ENCODE peak calls at places on chromosome 2, in eight cellular contexts. K is lower lobe of right lung; F is hepatocyte; E is stomach; B is fibroblast of lung; A is thoracic aorta; D is CD8-positive, alpha-beta memory T cell; C is HAP-1. R is an unnamed sample. For H3K27me3 and H3K36me3, the result is how much of the 10 kb centered on the place peaks cover.

GRCh38 chr2:201964011-201964410 is 69.6 kb upstream of the FZD7 start:
- DNase-seq in K (no peak), F (no peak), E (no peak), B (no peak), A (no peak), D (no peak), C (no peak), R (no peak)

GRCh38 chr2:64141711-64142405 is 2.4 kb downstream of the PELI1 start:
- DNase-seq in K (no peak), F (no peak), E (no peak), B (peak), A (no peak), D (no peak), C (no peak), R (no peak)

GRCh38 chr2:28342081-28342967 is 50.3 kb upstream of the FOSL2 start:
- DNase-seq in K (peak), F (peak), E (peak), B (peak), A (peak), D (no peak), C (no peak), R (no peak)

GRCh38 chr2:109440507-109441156 is 173.1 kb downstream of the SEPTIN10 start:
- DNase-seq in K (no peak), F (no peak), E (no peak), B (peak), A (no peak), D (no peak), C (no peak), R (no peak)

GRCh38 chr2:140496714-140497113 is 1634.1 kb downstream of the LRP1B start:
- DNase-seq in K (no peak), F (no peak), E (no peak), B (no peak), A (no peak), D (no peak), C (no peak), R (no peak)

GRCh38 chr2:35204881-35205280 is 1150.7 kb upstream of the CRIM1 start:
- DNase-seq in K (no peak), F (no peak), E (no peak), B (no peak), A (no peak), D (no peak), C (no peak), R (no peak)

GRCh38 chr2:191539068-191539467 is 138.9 kb upstream of the NABP1 start:
- DNase-seq in K (no peak), F (peak), E (no peak), B (peak), A (no peak), D (no peak), C (peak), R (no peak)

GRCh38 chr2:232604535-232604934 is 28.9 kb upstream of the EFHD1 start:
- DNase-seq in K (no peak), F (no peak), E (no peak), B (no peak), A (no peak), D (no peak), C (no peak), R (no peak)

GRCh38 chr2:48397846-48398245 is 132.1 kb upstream of the STON1 start:
- DNase-seq in K (no peak), F (no peak), E (no peak), B (peak), A (no peak), D (no peak), C (no peak), R (no peak)

GRCh38 chr2:229486673-229487072 is 215.6 kb upstream of the PID1 start:
- DNase-seq in K (no peak), F (no peak), E (no peak), B (no peak), A (no peak), D (no peak), C (no peak), R (no peak)

GRCh38 chr2:181999255-181999654 is 13.6 kb downstream of the PPP1R1C start:
- DNase-seq in K (no peak), F (no peak), E (no peak), B (no peak), A (no peak), D (no peak), C (no peak), R (no peak)

GRCh38 chr2:226813148-226813701 is 13.6 kb upstream of the IRS1 start:
- DNase-seq in K (no peak), F (peak), E (no peak), B (no peak), A (no peak), D (no peak), C (no peak), R (no peak)

GRCh38 chr2:112757265-112757664 is 7.1 kb downstream of the CKAP2L start:
- DNase-seq in K (peak), F (no peak), E (no peak), B (no peak), A (no peak), D (no peak), C (no peak), R (no peak)

GRCh38 chr2:208570851-208571763 is 164.5 kb downstream of the PTH2R start:
- DNase-seq in K (no peak), F (peak), E (no peak), B (no peak), A (no peak), D (no peak), C (no peak), R (no peak)

GRCh38 chr2:1835581-1836201 is 91.4 kb upstream of the PXDN start:
- DNase-seq in K (no peak), F (no peak), E (peak), B (no peak), A (no peak), D (no peak), C (no peak), R (no peak)

GRCh38 chr2:196204991-196205766 is 33.8 kb upstream of the STK17B start:
- DNase-seq in K (no peak), F (no peak), E (no peak), B (no peak), A (no peak), D (no peak), C (no peak), R (no peak)

GRCh38 chr2:231685349-231686191 is 22.8 kb upstream of the PTMA start:
- DNase-seq in K (no peak), F (no peak), E (no peak), B (no peak), A (no peak), D (no peak), C (peak), R (no peak)

GRCh38 chr2:159169187-159169586 is 117.3 kb downstream of the WDSUB1 start:
- DNase-seq in K (no peak), F (no peak), E (no peak), B (peak), A (no peak), D (no peak), C (no peak), R (no peak)

GRCh38 chr2:84792856-84793522 is 87.9 kb downstream of the TRABD2A start:
- DNase-seq in K (no peak), F (no peak), E (no peak), B (peak), A (no peak), D (no peak), C (no peak), R (no peak)

GRCh38 chr2:205276071-205276777 is 406.1 kb upstream of the NRP2 start:
- DNase-seq in K (no peak), F (no peak), E (no peak), B (no peak), A (no peak), D (no peak), C (no peak), R (no peak)

GRCh38 chr2:26691881-26692813 is at the start of gene KCNK3:
- DNase-seq in K (peak), F (peak), E (peak), B (peak), A (peak), D (peak), C (peak), R (no peak)
- H3K27me3 ChIP-seq in K (under half), F (under half), E (under half), B (under half), A (under half), D (under half), C (half or more), R (under half)

GRCh38 chr2:24454258-24454657 is 36.8 kb upstream of the NCOA1 start:
- DNase-seq in K (no peak), F (no peak), E (no peak), B (peak), A (no peak), D (no peak), C (no peak), R (no peak)
- H3K4me3 ChIP-seq in K (peak), F (no peak), E (peak), B (peak), A (peak), D (no peak), C (no peak), R (no peak)

GRCh38 chr2:119864318-119864717 is 104.6 kb downstream of the PTPN4 start:
- DNase-seq in K (no peak), F (no peak), E (no peak), B (peak), A (no peak), D (no peak), C (no peak), R (no peak)
- H3K36me3 ChIP-seq in K (under half), F (under half), E (under half), B (under half), A (under half), D (under half), C (under half), R (under half)

DNA sequence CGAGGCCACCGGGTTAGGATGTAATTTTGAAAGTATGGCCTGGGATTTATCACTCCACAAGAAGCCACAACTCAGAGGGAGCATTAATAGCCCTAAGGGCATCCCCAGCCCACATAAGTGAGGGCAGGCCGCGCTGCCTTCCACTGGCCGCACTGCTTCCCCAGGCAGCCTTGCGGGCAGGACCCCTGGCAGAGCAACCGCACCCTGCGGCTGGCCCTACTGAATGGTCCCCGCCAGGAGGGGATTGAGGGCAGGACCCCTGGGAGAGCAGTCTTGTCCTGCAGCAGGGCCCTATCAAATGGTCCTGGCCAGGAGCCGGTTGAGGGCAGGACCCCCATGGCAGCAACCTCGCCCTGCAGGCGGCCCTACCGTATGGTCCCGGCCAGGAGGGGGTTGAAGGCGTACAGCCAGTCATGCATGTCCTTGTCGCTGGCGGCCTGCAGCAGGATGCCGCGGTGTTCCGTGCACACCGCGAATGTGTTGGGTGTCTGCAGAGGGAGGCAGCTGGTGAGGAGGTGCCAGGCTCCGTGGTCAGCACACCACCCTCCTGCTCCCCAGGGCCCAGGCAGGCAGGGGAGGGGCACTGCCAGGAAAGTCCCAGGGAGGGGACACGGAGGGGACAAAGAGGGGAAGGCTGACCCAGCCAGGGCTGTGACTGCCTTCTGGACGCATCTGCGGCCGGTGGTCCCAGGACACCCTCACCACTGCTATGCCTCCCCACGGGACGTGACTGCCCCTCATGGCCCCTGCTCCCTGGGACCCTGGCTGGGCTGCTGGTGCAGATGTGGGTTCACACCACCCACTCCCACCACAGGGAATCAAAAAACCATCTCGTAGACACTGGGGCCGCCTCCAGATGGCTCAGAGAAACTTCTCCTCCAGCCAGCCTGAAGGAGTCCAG is 26.3 kb downstream of the AQP12A start:
- DNase-seq in K (no peak), F (no peak), E (no peak), B (no peak), A (no peak), D (no peak), C (no peak), R (no peak)
- H3K27me3 ChIP-seq in K (under half), F (under half), E (under half), B (under half), A (under half), D (under half), C (under half), R (under half)

GRCh38 chr2:24926220-24926601 is 6.2 kb upstream of the ADCY3 start:
- DNase-seq in K (no peak), F (no peak), E (no peak), B (no peak), A (no peak), D (no peak), C (no peak), R (no peak)
- H3K4me3 ChIP-seq in K (peak), F (no peak), E (peak), B (no peak), A (peak), D (peak), C (no peak), R (no peak)

GRCh38 chr2:102235491-102235890 is 48.7 kb downstream of the IL1RL2 start:
- DNase-seq in K (no peak), F (peak), E (no peak), B (no peak), A (no peak), D (no peak), C (no peak), R (no peak)
- H3K36me3 ChIP-seq in K (under half), F (under half), E (under half), B (under half), A (under half), D (under half), C (under half), R (under half)

DNA sequence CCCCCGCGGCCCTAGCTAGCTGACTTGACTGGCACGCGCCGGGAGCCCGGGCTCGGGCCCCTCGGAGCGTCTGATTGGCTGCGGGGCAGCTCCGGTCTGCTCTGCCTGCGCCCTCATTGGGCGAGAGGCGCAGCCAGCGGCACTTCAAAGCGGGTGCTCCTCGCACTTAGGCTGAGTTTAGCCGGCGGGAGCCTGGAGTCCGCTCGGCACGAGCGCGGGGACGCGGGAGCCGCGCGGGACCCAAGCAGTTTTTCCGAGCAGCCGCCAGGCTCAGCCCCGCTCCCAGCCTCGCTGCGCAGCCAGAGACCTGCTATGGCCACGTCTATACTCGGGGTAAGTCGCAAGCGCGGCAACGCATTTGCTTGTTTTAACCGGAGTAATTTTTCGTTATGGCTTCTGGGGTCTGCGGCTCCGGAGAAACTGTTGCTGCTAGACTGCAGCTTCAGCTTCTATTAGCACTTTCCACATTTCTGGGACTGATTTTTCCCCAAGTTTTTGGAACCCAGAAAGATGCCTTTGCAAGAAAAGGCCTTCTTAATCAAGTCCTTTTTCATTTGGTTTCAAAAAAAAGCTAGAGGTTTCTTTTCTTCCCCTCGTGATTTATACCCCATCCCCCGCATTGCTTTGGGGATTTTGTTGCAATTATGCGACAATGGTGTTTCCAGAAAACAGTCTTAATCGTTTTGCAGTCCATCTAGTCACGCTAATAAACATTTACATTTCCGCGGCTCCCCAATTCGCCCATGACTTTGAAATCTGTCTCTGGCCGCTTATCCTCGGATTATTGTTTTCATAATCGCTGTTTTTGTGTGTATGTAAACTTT is at the start of gene SP9:
- DNase-seq in K (no peak), F (peak), E (no peak), B (peak), A (no peak), D (no peak), C (no peak), R (peak)
- H3K27me3 ChIP-seq in K (half or more), F (half or more), E (half or more), B (half or more), A (half or more), D (half or more), C (under half), R (under half)

GRCh38 chr2:36976065-36976464 is 9.7 kb upstream of the STRN start:
- DNase-seq in K (no peak), F (no peak), E (no peak), B (no peak), A (no peak), D (no peak), C (no peak), R (no peak)
- H3K4me3 ChIP-seq in K (no peak), F (no peak), E (no peak), B (no peak), A (no peak), D (no peak), C (no peak), R (no peak)

GRCh38 chr2:53939656-53940055 is 31.1 kb downstream of the PSME4 start:
- DNase-seq in K (no peak), F (no peak), E (no peak), B (peak), A (no peak), D (no peak), C (no peak), R (no peak)
- H3K36me3 ChIP-seq in K (half or more), F (under half), E (half or more), B (under half), A (under half), D (under half), C (under half), R (under half)

R was measured in GM06990.